ENCODE peak calls at places on chromosomes 7 and 10, in eight cellular contexts. I is body of pancreas; J is Panc1; L is neuronal stem cell; B is iPS DF 6.9; H is stomach; K is CD4-positive, CD25-positive, alpha-beta regulatory T cell; S is dorsolateral prefrontal cortex. E is an unnamed sample.

GRCh38 chr10:124717911-124718734 is 26.1 kb downstream of the FAM53B start:
- DNase-seq in I (no peak), J (no peak), L (no peak), B (no peak), H (no peak), K (peak; percentile 96), S (peak; percentile 57), E (peak; percentile 62)

GRCh38 chr7:44068054-44068453 is 2.7 kb upstream of the PGAM2 start:
- DNase-seq in I (no peak), J (no peak), L (no peak), B (no peak), H (no peak), K (no peak), S (no peak), E (no peak)

GRCh38 chr10:113891476-113891875 is 37.0 kb downstream of the NHLRC2 start:
- DNase-seq in I (no peak), J (no peak), L (no peak), B (no peak), H (no peak), K (no peak), S (no peak), E (no peak)

GRCh38 chr7:30825215-30825720 is 54.1 kb downstream of the MINDY4 start:
- DNase-seq in I (no peak), J (no peak), L (no peak), B (no peak), H (no peak), K (no peak), S (no peak), E (no peak)

GRCh38 chr7:125857606-125858005 is 928.0 kb upstream of the POT1 start:
- DNase-seq in I (no peak), J (no peak), L (no peak), B (no peak), H (no peak), K (no peak), S (no peak), E (no peak)

GRCh38 chr10:94902570-94902969 is 35.9 kb upstream of the CYP2C9 start:
- DNase-seq in I (no peak), J (no peak), L (no peak), B (no peak), H (no peak), K (no peak), S (no peak), E (no peak)

GRCh38 chr7:45237788-45238461 is 80.3 kb downstream of the RAMP3 start:
- DNase-seq in I (no peak), J (no peak), L (no peak), B (no peak), H (no peak), K (no peak), S (no peak), E (no peak)

GRCh38 chr10:71009031-71009605 is 120.8 kb upstream of the PCBD1 start:
- DNase-seq in I (no peak), J (no peak), L (no peak), B (no peak), H (no peak), K (no peak), S (no peak), E (no peak)

GRCh38 chr10:86267286-86268195 is 99.1 kb downstream of the GRID1 start:
- DNase-seq in I (peak; percentile 1), J (no peak), L (no peak), B (no peak), H (peak; percentile 17), K (no peak), S (no peak), E (no peak)

GRCh38 chr7:151819826-151820225 is 57.1 kb downstream of the PRKAG2 start:
- DNase-seq in I (peak; percentile 88), J (no peak), L (no peak), B (no peak), H (peak; percentile 85), K (no peak), S (no peak), E (no peak)

DNA sequence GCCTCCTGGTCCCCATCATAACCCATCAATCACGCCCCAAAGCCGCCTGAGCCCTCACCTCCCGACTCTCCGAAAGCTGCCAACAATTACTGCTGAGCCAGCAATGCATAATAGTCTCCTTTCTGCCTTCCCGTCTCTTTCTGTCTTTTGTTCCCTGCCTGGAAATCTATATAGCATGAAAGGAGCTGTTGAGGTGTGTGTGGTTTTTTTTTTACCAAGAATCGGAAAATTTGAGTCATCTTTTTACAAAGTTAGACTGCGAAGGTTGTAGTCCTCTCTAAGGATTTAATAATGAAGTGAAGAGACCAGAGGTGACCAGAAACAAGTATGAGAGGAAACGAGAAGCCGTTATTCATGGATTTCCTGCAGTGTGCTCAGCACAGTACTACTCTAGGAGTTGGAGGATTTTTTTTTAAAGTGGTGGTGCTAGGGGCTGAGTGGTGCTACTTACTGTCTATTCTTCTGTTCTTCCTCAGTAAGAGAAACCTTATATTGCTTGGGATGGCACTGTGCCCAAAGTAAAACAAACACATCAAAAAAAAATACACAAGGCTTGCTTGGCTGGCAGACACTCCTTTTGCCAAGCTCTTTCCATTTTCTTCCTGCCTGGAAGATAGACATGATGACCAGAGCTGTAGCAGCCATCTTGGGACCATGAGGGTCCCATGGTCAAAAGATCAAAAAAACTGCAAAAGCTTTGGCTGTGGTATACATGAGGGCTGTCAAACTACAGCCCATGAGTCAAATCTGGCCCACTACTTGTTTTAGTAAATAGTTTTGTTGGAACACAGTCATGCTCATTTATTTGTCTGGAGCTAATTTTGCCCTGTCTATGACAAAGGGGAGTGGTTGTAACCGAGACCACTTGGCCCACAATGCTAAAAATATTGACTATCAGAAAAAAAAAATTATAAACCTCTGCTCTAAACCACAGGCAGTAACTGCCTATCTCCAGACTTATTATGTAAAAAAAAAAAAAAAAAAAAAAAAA is 37.3 kb downstream of the ASB13 start:
- DNase-seq in I (no peak), J (no peak), L (no peak), B (no peak), H (no peak), K (peak; percentile 27), S (no peak), E (peak; percentile 67)
- H3K4me3 ChIP-seq in I (no peak overlapping the region), J (no peak overlapping the region), L (no peak overlapping the region), B (no peak overlapping the region), H (peak overlapping the region; percentile 29), K (peak overlapping the region; percentile 54), S (no peak overlapping the region), E (no peak overlapping the region)

DNA sequence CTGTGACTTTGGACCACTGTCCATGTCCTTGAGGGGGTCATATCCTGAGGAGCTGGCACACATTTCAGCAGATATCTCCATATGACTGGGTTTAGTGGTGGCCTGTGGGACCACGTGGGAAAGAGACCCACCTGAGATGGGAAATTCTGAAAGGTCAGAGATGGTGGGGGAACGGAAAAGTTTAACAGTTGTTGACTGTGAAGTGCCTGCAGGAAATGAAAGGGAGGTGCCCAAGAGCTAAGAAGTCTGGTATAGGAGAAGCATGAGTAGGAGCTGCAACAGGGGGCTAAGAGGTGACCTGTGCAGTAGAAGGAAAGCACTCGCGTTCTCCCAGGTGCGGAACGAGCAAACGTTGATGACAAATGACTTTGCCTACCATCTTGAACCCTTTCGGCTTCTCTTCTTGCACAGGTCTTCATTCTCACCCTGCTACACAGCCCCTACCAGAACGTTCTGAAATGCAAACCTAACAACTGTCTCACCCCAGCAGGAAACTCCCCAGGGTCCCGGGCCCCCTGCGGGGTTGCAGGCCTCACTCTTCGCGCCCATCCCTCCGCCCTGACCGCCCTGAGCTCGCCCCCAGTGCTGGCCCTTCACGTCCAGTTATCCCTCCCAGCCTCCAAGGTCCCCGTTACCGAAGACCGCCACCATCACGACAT is 9.8 kb upstream of the FXYD4 start:
- DNase-seq in I (no peak), J (no peak), L (no peak), B (no peak), H (no peak), K (peak; percentile 72), S (no peak), E (no peak)
- H3K4me3 ChIP-seq in I (peak overlapping the region; percentile 64), J (peak overlapping the region; percentile 55), L (no peak overlapping the region), B (peak overlapping the region; percentile 44), H (peak overlapping the region; percentile 64), K (peak overlapping the region; percentile 96), S (peak overlapping the region; percentile 73), E (peak overlapping the region; percentile 60)

GRCh38 chr10:16811292-16811691 is 5.9 kb downstream of the RSU1 start:
- DNase-seq in I (no peak), J (no peak), L (no peak), B (no peak), H (no peak), K (no peak), S (no peak), E (no peak)

GRCh38 chr10:16816142-16816541 is 1.1 kb downstream of the RSU1 start:
- DNase-seq in I (peak; percentile 53), J (no peak), L (no peak), B (no peak), H (no peak), K (no peak), S (no peak), E (no peak)

GRCh38 chr10:16811765-16812164 is 5.5 kb downstream of the RSU1 start:
- DNase-seq in I (no peak), J (no peak), L (no peak), B (no peak), H (no peak), K (no peak), S (no peak), E (no peak)

GRCh38 chr10:16816830-16817124 is 447 bp downstream of the RSU1 start:
- DNase-seq in I (no peak), J (no peak), L (no peak), B (no peak), H (no peak), K (no peak), S (no peak), E (no peak)

DNA sequence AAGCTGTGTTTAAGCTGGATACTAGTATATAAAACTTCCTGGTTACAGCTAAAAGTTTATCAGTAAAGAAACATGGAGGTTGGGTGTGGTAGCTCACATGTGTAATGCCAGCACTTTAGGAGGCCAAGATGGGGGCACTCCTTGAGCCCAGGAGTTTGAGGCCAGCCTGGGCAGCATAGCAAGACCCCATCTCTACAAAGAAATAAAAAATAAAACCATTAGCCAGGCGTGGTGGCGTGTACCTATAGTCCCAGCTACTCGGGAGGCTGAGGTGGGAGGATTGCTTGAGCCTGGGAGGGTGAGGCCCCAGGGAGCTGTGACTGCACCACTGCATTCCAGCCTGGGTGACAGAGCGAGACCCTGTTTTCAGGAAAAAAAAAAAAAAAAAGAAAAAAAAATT is 3.1 kb downstream of the RSU1 start:
- DNase-seq in I (no peak), J (no peak), L (no peak), B (no peak), H (no peak), K (no peak), S (no peak), E (no peak)
- H3K4me3 ChIP-seq in I (no peak overlapping the region), J (no peak overlapping the region), L (no peak overlapping the region), B (no peak overlapping the region), H (no peak overlapping the region), K (no peak overlapping the region), S (no peak overlapping the region), E (no peak overlapping the region)

GRCh38 chr10:42867571-42867970 is 85.0 kb downstream of the BMS1 start:
- DNase-seq in I (no peak), J (no peak), L (no peak), B (no peak), H (no peak), K (no peak), S (no peak), E (no peak)

GRCh38 chr10:42865716-42866114 is 83.1 kb downstream of the BMS1 start:
- DNase-seq in I (no peak), J (no peak), L (no peak), B (no peak), H (no peak), K (no peak), S (no peak), E (no peak)

GRCh38 chr10:42864575-42864974 is 82.0 kb downstream of the BMS1 start:
- DNase-seq in I (no peak), J (no peak), L (no peak), B (no peak), H (no peak), K (no peak), S (no peak), E (no peak)

GRCh38 chr10:42868530-42868929 is 85.9 kb downstream of the BMS1 start:
- DNase-seq in I (no peak), J (no peak), L (no peak), B (no peak), H (no peak), K (no peak), S (no peak), E (no peak)

GRCh38 chr10:42866115-42866995 is 83.8 kb downstream of the BMS1 start:
- DNase-seq in I (peak; percentile 77), J (no peak), L (peak; percentile 74), B (peak; percentile 54), H (peak; percentile 82), K (peak; percentile 40), S (peak; percentile 74), E (no peak)
- H3K4me3 ChIP-seq in I (no peak overlapping the region), J (peak overlapping the region; percentile 21), L (no peak overlapping the region), B (peak overlapping the region; percentile 6), H (peak overlapping the region; percentile 7), K (no peak overlapping the region), S (peak overlapping the region; percentile 51), E (no peak overlapping the region)